ENCODE peak calls at places on chromosomes 12 and 14, in seven cellular contexts. M is GM13977, J is neural crest cell, Q is AG04449, D is mesothelial cell of epicardium, E is ascending aorta, S is fibroblast of mammary gland. O is an unnamed sample.

GRCh38 chr12:108214486-108214885 is 85.4 kb downstream of the WSCD2 start:
- DNase-seq in M (peak), J (peak), Q (no peak), D (peak), E (no peak), S (peak), O (peak)

GRCh38 chr12:75978677-75979076 is 52.9 kb downstream of the PHLDA1 start:
- DNase-seq in M (no peak), J (no peak), Q (no peak), D (no peak), E (no peak), S (no peak), O (no peak)

GRCh38 chr12:69284131-69284530 is 44.8 kb downstream of the CPSF6 start:
- DNase-seq in M (no peak), J (peak), Q (no peak), D (peak), E (no peak), S (peak), O (peak)

GRCh38 chr12:11959117-11959823 is 111.5 kb upstream of the BCL2L14 start:
- DNase-seq in M (no peak), J (no peak), Q (no peak), D (no peak), E (no peak), S (peak), O (no peak)

GRCh38 chr14:68369289-68369925 is 423.5 kb downstream of the ZFP36L1 start:
- DNase-seq in M (peak), J (no peak), Q (no peak), D (no peak), E (no peak), S (no peak), O (no peak)

GRCh38 chr12:5071496-5071895 is 27.8 kb downstream of the KCNA5 start:
- DNase-seq in M (no peak), J (no peak), Q (no peak), D (no peak), E (no peak), S (no peak), O (no peak)

GRCh38 chr12:63294327-63294632 is 143.3 kb upstream of the AVPR1A start:
- DNase-seq in M (no peak), J (no peak), Q (peak), D (no peak), E (no peak), S (peak), O (peak)

GRCh38 chr12:1186298-1186697 is 195.3 kb downstream of the ERC1 start:
- DNase-seq in M (no peak), J (no peak), Q (no peak), D (no peak), E (no peak), S (no peak), O (no peak)

GRCh38 chr14:90393966-90394365 is 2.9 kb upstream of the CALM1 start:
- DNase-seq in M (no peak), J (no peak), Q (no peak), D (no peak), E (no peak), S (no peak), O (no peak)

GRCh38 chr12:120965534-120966091 is 12.7 kb upstream of the HNF1A start:
- DNase-seq in M (no peak), J (no peak), Q (no peak), D (no peak), E (no peak), S (no peak), O (no peak)

GRCh38 chr12:124506145-124506831 is 61.1 kb downstream of the NCOR2 start:
- DNase-seq in M (no peak), J (no peak), Q (no peak), D (no peak), E (no peak), S (peak), O (no peak)

GRCh38 chr12:6662602-6662905 is 365 bp downstream of the ING4 start:
- DNase-seq in M (no peak), J (no peak), Q (no peak), D (no peak), E (no peak), S (no peak), O (no peak)

GRCh38 chr12:67533159-67533558 is 115.4 kb upstream of the DYRK2 start:
- DNase-seq in M (no peak), J (no peak), Q (no peak), D (no peak), E (no peak), S (peak), O (peak)

GRCh38 chr12:31732926-31733548 is 4.2 kb upstream of the AMN1 start:
- DNase-seq in M (no peak), J (no peak), Q (no peak), D (no peak), E (no peak), S (peak), O (peak)

GRCh38 chr14:103898711-103899110 is 29.5 kb upstream of the TDRD9 start:
- DNase-seq in M (no peak), J (no peak), Q (no peak), D (no peak), E (no peak), S (no peak), O (no peak)

GRCh38 chr14:31194095-31194494 is 13.5 kb downstream of the HECTD1 start:
- DNase-seq in M (no peak), J (no peak), Q (no peak), D (no peak), E (no peak), S (peak), O (no peak)

GRCh38 chr14:75279739-75280447 is 1.3 kb downstream of the FOS start:
- DNase-seq in M (no peak), J (no peak), Q (no peak), D (no peak), E (no peak), S (no peak), O (no peak)

GRCh38 chr14:61101803-61102548 is 120.9 kb downstream of the SLC38A6 start:
- DNase-seq in M (no peak), J (no peak), Q (no peak), D (no peak), E (no peak), S (peak), O (peak)

GRCh38 chr12:52145941-52146821 is 45.6 kb downstream of the KRT80 start:
- DNase-seq in M (no peak), J (no peak), Q (no peak), D (no peak), E (no peak), S (no peak), O (no peak)

GRCh38 chr14:55131782-55132181 is 2.7 kb downstream of the LGALS3 start:
- DNase-seq in M (no peak), J (no peak), Q (no peak), D (no peak), E (no peak), S (peak), O (no peak)

GRCh38 chr12:56633465-56634241 is 3.5 kb upstream of the BAZ2A start:
- DNase-seq in M (no peak), J (no peak), Q (no peak), D (no peak), E (no peak), S (no peak), O (no peak)

GRCh38 chr12:56635539-56636117 is 5.5 kb upstream of the BAZ2A start:
- DNase-seq in M (peak), J (no peak), Q (no peak), D (no peak), E (no peak), S (no peak), O (no peak)

GRCh38 chr12:56636118-56636674 is 6.1 kb upstream of the BAZ2A start:
- DNase-seq in M (peak), J (peak), Q (no peak), D (peak), E (peak), S (peak), O (peak)

GRCh38 chr12:56634242-56634836 is 4.2 kb upstream of the BAZ2A start:
- DNase-seq in M (peak), J (no peak), Q (no peak), D (peak), E (no peak), S (no peak), O (peak)

DNA sequence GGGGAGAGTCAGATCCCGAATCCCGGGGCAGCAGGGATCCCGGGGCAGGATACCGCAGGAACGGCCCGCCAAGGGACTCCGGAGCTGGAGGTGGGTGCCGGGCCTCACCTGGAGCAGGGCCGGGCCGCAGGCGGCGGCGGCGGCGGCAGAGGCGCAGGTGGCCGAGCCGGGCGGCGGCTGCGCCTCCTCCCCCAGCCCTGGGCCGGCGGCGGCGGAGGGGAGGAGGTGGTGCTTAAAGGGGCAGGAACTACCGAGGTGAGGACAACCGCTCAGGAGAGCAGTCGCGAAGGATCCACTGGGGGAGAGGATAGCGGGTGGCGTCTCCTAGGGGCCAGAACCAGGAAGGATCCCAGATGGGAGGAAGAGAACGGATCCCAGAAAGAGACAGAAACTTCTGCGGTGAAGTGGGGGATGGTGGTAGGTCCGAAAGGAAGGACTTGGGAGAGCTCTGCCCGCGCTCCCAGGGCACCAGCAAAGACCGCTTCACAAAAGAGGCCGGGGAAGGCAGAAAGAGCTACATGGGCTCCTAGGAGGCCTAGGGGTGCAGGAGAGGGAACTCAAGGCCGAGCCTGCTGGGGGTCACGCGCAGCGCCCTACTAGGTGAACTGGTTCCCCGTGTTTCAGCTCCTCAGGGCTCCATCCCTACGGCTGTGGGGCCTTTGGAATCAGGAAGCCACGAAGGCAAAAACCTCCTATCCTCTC is 4.9 kb upstream of the BAZ2A start:
- DNase-seq in M (peak), J (peak), Q (no peak), D (peak), E (no peak), S (peak), O (peak)
- TF ChIP-seq CTCF in M (peak), J (peak), Q (peak), D (no peak), E (no peak), S (peak), O (peak)

DNA sequence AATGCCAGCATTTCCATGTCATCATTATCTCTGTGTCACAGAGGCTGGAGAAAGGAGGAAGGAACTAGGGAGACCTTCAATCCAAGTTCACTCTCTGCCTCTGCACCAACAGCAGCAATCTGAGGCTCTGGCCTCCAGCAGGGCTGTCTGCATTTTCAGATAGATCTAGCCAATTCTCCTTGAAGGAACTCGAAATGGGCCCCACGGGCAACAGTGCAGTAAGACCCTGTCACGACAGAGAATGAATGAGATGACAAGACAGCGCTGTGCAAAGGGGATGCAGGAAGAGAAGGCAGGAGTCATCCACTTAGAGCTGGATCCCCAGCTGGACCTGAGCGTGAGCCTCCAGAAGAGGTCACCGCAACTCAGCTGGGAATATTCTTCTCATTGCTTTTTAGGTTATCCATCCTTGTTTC is 183.7 kb upstream of the GZMB start:
- DNase-seq in M (no peak), J (no peak), Q (no peak), D (no peak), E (no peak), S (peak), O (no peak)
- TF ChIP-seq CTCF in M (no peak), J (peak), Q (peak), D (no peak), E (no peak), S (peak), O (peak)

GRCh38 chr12:93736640-93737178 is 59.5 kb downstream of the CRADD start:
- DNase-seq in M (no peak), J (no peak), Q (no peak), D (no peak), E (no peak), S (no peak), O (no peak)

GRCh38 chr12:93740721-93741120 is 63.5 kb downstream of the CRADD start:
- DNase-seq in M (no peak), J (no peak), Q (no peak), D (no peak), E (no peak), S (peak), O (peak)

GRCh38 chr12:93741741-93742085 is 64.5 kb downstream of the CRADD start:
- DNase-seq in M (peak), J (peak), Q (no peak), D (no peak), E (no peak), S (peak), O (peak)

GRCh38 chr12:93737457-93738198 is 60.5 kb downstream of the CRADD start:
- DNase-seq in M (no peak), J (no peak), Q (no peak), D (no peak), E (no peak), S (no peak), O (no peak)

GRCh38 chr12:93738199-93739058 is 61.3 kb downstream of the CRADD start:
- DNase-seq in M (no peak), J (no peak), Q (no peak), D (no peak), E (no peak), S (no peak), O (no peak)
- TF ChIP-seq CTCF in M (no peak), J (no peak), Q (no peak), D (no peak), E (no peak), S (no peak), O (no peak)

DNA sequence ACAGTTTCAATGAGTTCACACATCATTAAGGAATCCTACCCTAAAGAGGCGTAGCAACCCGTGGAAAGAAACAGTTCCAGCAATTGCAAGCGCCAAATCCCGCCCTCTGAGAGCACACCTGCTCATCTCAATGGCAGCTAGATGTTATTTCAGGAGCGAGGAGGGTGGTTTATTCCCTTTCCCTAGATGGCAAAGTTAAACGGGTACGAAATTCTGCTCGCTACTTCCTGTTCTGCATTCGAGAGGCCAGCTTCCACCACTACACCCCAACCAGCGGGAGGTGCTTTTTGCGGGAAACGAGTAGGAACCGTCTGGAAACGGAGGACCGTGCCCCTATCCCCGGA is 561 bp downstream of the VPS29 start:
- DNase-seq in M (peak), J (no peak), Q (no peak), D (no peak), E (no peak), S (peak), O (peak)
- TF ChIP-seq CTCF in M (no peak), J (no peak), Q (no peak), D (no peak), E (no peak), S (no peak), O (no peak)

GRCh38 chr12:46135750-46136149 is 133.1 kb downstream of the SLC38A1 start:
- DNase-seq in M (no peak), J (no peak), Q (no peak), D (no peak), E (no peak), S (no peak), O (no peak)

GRCh38 chr12:46134205-46134811 is 134.5 kb downstream of the SLC38A1 start:
- DNase-seq in M (no peak), J (no peak), Q (no peak), D (no peak), E (no peak), S (no peak), O (no peak)

GRCh38 chr12:46134852-46135251 is 134.0 kb downstream of the SLC38A1 start:
- DNase-seq in M (no peak), J (no peak), Q (no peak), D (no peak), E (no peak), S (no peak), O (no peak)

GRCh38 chr12:46133751-46134150 is 135.1 kb downstream of the SLC38A1 start:
- DNase-seq in M (no peak), J (no peak), Q (no peak), D (no peak), E (no peak), S (peak), O (peak)

GRCh38 chr12:46131729-46132128 is 137.1 kb downstream of the SLC38A1 start:
- DNase-seq in M (no peak), J (no peak), Q (no peak), D (no peak), E (no peak), S (peak), O (no peak)
- TF ChIP-seq CTCF in M (peak), J (no peak), Q (peak), D (no peak), E (no peak), S (no peak), O (no peak)

GRCh38 chr14:105020815-105021655 is at the start of gene CDCA4:
- DNase-seq in M (peak), J (peak), Q (no peak), D (peak), E (peak), S (peak), O (peak)
- TF ChIP-seq CTCF in M (no peak), J (peak), Q (no peak), D (no peak), E (no peak), S (no peak), O (no peak)

DNA sequence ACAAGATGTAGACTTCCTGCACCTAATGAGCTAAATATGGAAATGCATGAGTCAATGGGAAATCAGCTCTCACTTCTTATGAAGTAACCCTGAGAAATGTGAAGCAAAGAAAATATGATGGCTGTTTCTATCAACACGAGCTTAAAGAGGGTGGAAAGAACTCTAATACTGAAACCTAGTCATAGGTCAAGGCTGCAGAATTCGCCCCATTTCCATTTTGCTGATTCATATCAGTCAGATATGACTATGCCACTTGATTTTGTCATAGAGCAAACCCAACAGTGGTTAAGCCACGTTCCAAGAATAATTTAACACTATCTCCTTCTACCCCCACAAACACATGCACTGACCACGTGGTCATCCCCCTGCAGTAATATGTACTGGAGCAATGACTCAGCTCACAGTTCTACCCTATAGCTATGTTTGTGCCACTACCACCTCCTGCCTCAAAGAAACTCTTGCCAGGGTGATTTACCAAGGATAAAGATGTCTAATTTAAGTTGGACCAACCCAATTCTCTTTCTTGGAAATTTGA is 157.5 kb downstream of the TMTC3 start:
- DNase-seq in M (peak), J (no peak), Q (peak), D (no peak), E (no peak), S (peak), O (peak)
- TF ChIP-seq CTCF in M (no peak), J (no peak), Q (no peak), D (no peak), E (no peak), S (no peak), O (no peak)

DNA sequence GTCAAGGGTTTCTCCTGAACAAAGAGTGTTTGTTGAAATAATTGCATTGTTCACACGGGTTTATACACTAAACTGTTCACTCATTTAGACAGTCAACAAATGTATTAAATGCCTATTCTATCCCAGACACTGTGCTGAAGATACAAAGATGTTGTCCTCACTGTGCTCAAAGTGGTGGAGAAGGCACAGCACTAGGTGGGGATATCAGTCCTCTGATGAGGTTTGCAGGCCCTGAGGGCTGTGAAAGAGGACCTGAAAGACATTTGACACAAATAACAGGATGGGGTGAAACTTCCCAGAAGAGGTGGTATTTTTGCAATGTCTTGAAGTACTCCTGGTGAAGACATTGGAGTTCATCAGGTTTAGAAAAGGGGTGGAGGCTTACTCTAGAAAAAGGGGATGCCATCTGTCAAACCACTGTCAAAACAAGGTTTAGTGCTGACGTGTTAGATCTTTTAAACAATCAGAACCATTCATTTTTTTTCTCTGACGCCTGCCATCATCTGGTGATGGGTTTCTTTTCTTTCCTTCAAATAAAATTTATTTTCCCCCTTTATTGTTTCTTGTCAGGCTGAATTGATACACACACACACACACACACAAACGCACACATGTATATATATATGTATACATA is 69.5 kb downstream of the ACSS3 start:
- DNase-seq in M (no peak), J (no peak), Q (no peak), D (no peak), E (no peak), S (no peak), O (no peak)
- TF ChIP-seq CTCF in M (no peak), J (no peak), Q (no peak), D (no peak), E (no peak), S (no peak), O (no peak)

DNA sequence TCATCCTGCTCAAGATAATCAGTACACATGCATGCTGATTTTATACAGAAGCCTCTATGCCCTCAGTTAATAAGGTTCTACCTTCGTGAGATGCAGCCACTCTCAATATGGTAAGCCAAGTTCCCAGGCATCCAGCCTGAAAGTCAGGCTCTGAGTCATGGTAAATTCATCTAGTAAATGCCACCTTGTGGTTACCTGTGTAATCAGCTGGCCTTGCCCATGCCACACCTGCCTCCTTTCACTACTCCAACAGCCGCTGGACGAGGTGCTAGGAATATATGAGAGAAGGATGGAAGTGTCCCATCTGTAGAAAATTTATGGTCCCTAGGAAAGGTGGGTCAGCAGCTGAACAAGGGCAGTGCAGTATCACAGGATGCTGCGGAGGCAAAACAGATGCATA is 207.3 kb downstream of the SSPN start:
- DNase-seq in M (no peak), J (no peak), Q (no peak), D (no peak), E (no peak), S (no peak), O (peak)
- TF ChIP-seq CTCF in M (no peak), J (no peak), Q (no peak), D (no peak), E (no peak), S (no peak), O (peak)

O was measured in MCF 10A.